ENCODE peak calls at places on chromosome 3, in eight cellular contexts. B, E, J, X, W, Q, K and Y are unnamed samples.
A peak's percentile ranks its signal among the peaks of the same experiment; 100 is the strongest.

GRCh38 chr3:193211173-193211572 is 29.8 kb upstream of the PLAAT1 start:
- DNase-seq in J (no peak), E (no peak), W (no peak), Q (no peak), X (no peak), B (no peak), K (no peak), Y (no peak)

GRCh38 chr3:39569095-39569494 is 101.6 kb downstream of the MOBP start:
- DNase-seq in B (no peak), J (no peak), W (no peak), X (peak; percentile 28), K (no peak), Q (no peak), E (no peak), Y (no peak)

GRCh38 chr3:37554364-37554763 is 307.3 kb upstream of the CTDSPL start:
- DNase-seq in W (no peak), J (no peak), E (no peak), K (no peak), X (no peak), B (no peak), Q (no peak), Y (no peak)

GRCh38 chr3:131386429-131386926 is 4.9 kb downstream of the NUDT16 start:
- DNase-seq in K (peak; percentile 62), B (peak; percentile 88), W (no peak), E (no peak), X (peak; percentile 69), J (peak; percentile 84), Q (no peak), Y (peak; percentile 82)

GRCh38 chr3:7630351-7630911 is 769.5 kb downstream of the GRM7 start:
- DNase-seq in Q (no peak), K (peak; percentile 48), W (no peak), E (no peak), X (no peak), B (no peak), J (no peak), Y (no peak)

GRCh38 chr3:149584236-149584635 is 73.6 kb downstream of the WWTR1 start:
- DNase-seq in W (no peak), X (no peak), E (no peak), J (no peak), Q (no peak), B (no peak), K (no peak), Y (no peak)

GRCh38 chr3:51948016-51948580 is 5.9 kb downstream of the PARP3 start:
- DNase-seq in W (no peak), K (no peak), E (no peak), B (peak; percentile 68), X (no peak), Q (no peak), J (no peak), Y (no peak)

GRCh38 chr3:188634285-188634684 is 480.3 kb downstream of the LPP start:
- DNase-seq in K (no peak), E (no peak), J (no peak), Q (no peak), X (no peak), B (no peak), W (no peak), Y (no peak)

GRCh38 chr3:195240939-195241338 is 30.0 kb downstream of the XXYLT1 start:
- DNase-seq in J (peak; percentile 70), Q (no peak), K (no peak), W (no peak), B (no peak), X (no peak), E (no peak), Y (peak; percentile 58)

GRCh38 chr3:100468676-100469075 is 23.7 kb upstream of the TMEM45A start:
- DNase-seq in Q (no peak), B (no peak), K (no peak), J (no peak), W (no peak), E (no peak), X (no peak), Y (no peak)

GRCh38 chr3:123632161-123632655 is 47.4 kb upstream of the HACD2 start:
- DNase-seq in J (peak; percentile 89), E (no peak), X (no peak), B (no peak), Q (no peak), W (no peak), K (no peak), Y (no peak)
- TF ChIP-seq POLR2AphosphoS5 in J (peak; percentile 50), E (no peak), X (no peak), B (no peak), Q (no peak), W (no peak), K (no peak), Y (no peak)

DNA sequence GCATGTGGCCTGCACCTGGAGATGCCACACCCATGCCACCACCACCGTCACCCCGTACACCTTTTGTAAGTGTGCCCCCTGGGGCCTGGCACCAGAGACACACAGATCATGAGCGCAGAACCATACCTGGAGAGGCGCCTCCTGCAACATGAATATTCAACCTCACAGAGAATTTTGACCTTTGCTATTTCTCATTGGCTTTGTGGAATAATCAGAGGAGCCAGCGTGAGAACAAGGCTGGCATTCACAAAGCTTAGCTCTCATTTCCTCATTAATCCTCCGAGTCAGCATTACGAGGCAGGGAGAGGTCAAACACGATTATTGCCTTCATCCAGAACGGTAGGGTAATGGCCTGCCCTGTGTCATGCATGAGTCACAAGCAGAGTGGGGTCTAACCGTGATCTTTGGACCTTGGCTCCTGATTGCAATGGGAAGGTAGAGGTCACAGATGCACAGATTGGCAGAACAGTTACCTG is 73.0 kb upstream of the POMGNT2 start:
- DNase-seq in B (no peak), Q (no peak), E (peak; percentile 91), X (peak; percentile 43), K (peak; percentile 83), W (no peak), J (no peak), Y (no peak)
- TF ChIP-seq POLR2AphosphoS5 in B (no peak), Q (no peak), E (no peak), X (peak; percentile 17), K (peak; percentile 38), W (no peak), J (no peak), Y (no peak)

DNA sequence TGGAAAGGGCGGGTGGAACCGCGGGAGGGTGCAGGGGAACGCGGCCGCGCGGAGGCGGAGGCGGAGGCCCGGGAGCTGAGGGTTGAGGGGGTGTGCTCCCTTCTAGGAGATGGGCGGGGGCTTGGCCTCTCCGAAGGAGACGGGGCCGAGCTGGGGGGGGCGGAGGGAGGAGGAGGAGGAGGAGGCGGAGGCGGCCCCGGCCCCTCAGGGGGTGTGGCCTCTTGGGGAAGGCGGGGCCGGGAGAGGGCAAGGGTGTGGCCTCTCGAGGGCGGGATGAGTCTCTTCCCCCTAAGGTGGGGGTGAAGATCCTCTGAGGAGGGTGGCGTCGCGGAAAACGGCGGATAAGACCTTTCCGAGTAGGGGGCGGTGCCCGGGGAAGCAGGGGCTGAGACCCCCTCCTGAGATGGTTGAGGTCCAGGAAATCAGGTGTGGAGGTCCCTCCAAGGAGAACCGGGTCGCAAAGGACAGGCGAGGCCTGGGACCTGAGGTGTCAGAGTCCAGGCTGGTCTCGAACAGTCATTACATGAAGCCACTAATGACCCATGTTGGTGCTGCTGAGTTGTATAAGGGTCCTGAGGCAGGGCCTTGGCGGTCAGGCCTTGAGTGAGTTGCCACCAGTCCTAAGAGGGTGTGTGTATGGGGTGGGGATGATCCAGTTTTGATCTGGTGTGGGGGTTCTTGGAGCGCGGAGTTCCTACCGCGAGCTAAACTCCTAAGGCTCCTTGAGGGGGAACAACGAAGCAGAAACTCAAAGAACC is 759 bp downstream of the WDR6 start:
- DNase-seq in J (peak; percentile 97), X (peak; percentile 88), E (peak; percentile 39), K (peak; percentile 75), W (peak; percentile 80), B (peak; percentile 97), Q (no peak), Y (peak; percentile 96)
- TF ChIP-seq POLR2AphosphoS5 in J (peak; percentile 4), X (no peak), E (no peak), K (peak; percentile 1), W (no peak), B (no peak), Q (no peak), Y (no peak)

DNA sequence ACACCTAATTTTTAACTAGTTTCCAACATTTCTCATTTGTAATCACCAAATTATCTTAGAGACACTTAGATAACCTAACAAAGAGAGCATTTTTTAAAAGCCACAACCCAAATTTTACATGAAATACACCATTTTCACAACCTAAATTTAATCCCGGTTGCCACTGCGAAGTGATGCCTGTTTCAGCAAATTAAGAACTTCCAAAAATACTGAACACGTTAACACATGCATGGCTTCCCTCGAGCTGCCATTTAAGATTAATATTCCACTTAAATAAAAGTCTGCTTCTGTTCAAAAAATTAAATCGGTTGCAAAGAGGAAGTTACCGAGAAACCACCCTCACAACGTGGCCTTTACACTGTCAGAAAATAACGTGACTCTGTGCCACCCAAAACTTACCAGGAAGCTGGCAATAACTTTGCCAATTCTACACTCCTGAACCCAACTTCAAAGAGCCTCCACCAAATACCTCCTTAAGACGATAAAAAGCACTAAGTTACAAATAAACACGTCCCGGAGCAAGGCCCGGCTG is 1.3 kb downstream of the TBL1XR1 start:
- DNase-seq in E (no peak), K (peak; percentile 48), W (no peak), Q (no peak), X (no peak), J (no peak), B (no peak), Y (no peak)
- TF ChIP-seq POLR2AphosphoS5 in E (no peak), K (no peak), W (no peak), Q (no peak), X (peak; percentile 16), J (no peak), B (no peak), Y (no peak)

DNA sequence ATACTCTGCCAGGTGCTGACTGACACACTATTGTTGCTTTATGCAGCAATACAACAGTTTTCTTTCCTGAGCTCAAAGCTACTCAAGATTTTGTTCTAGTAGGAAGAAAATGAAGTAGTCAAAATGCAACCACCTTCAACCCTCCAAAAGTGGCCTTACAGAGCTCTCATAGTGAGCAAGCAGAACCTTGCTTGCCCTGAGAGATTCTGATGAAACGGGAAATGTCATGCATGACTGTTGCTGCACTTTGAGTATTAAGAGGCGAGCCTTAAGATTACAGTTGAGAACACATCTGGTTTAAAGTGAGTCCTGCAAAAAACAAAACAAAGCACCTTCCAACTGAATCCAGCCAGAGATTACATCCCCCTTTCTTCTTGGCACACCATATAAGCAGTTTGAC is 29.7 kb downstream of the MINDY4B start:
- DNase-seq in X (no peak), B (no peak), E (no peak), Q (no peak), K (no peak), W (peak; percentile 17), J (no peak), Y (no peak)
- TF ChIP-seq POLR2AphosphoS5 in X (no peak), B (no peak), E (no peak), Q (no peak), K (no peak), W (no peak), J (no peak), Y (no peak)

GRCh38 chr3:59818033-59818936 is 768.5 kb upstream of the CFAP20DC start:
- DNase-seq in W (no peak), B (no peak), K (no peak), E (no peak), X (peak; percentile 76), J (peak; percentile 91), Q (peak; percentile 74), Y (peak; percentile 74)
- TF ChIP-seq POLR2AphosphoS5 in W (no peak), B (no peak), K (no peak), E (no peak), X (no peak), J (no peak), Q (no peak), Y (no peak)